ENCODE peak calls at places on chromosome 3, in four cellular contexts. Q is HTR-8/SVneo; M is RWPE1; F is activated T-cell treated with anti-CD3 and anti-CD28 coated beads, Interleukin-2, amount 50 U/mL, for 72 hours. R is an unnamed sample.

GRCh38 chr3:100400424-100400781 is 486 bp downstream of the TOMM70 start:
- DNase-seq in Q (no peak), M (peak; percentile 14), F (peak; percentile 58), R (peak; percentile 11)

GRCh38 chr3:195165264-195165608 is 105.7 kb downstream of the XXYLT1 start:
- DNase-seq in Q (no peak), M (no peak), F (no peak), R (no peak)

GRCh38 chr3:100496711-100497261 is 4.4 kb downstream of the TMEM45A start:
- DNase-seq in Q (peak; percentile 20), M (no peak), F (no peak), R (peak; percentile 34)

GRCh38 chr3:60010778-60011177 is 961.0 kb upstream of the CFAP20DC start:
- DNase-seq in Q (no peak), M (no peak), F (peak; percentile 54), R (peak; percentile 53)

GRCh38 chr3:13235079-13235478 is 161.8 kb upstream of the IQSEC1 start:
- DNase-seq in Q (no peak), M (no peak), F (peak; percentile 9), R (no peak)

GRCh38 chr3:197168606-197169005 is 129.8 kb downstream of the DLG1 start:
- DNase-seq in Q (no peak), M (no peak), F (no peak), R (no peak)

GRCh38 chr3:185175370-185175987 is 22.6 kb upstream of the C3orf70 start:
- DNase-seq in Q (no peak), M (no peak), F (no peak), R (peak; percentile 40)

GRCh38 chr3:142595581-142595950 is 627 bp upstream of the PLS1 start:
- DNase-seq in Q (peak; percentile 62), M (peak; percentile 57), F (no peak), R (no peak)

GRCh38 chr3:3015472-3016089 is 94.6 kb downstream of the IL5RA start:
- DNase-seq in Q (no peak), M (no peak), F (no peak), R (peak; percentile 18)

GRCh38 chr3:126998320-126998719 is 15.4 kb downstream of the PLXNA1 start:
- DNase-seq in Q (no peak), M (no peak), F (no peak), R (no peak)

GRCh38 chr3:191455257-191455952 is 5.6 kb upstream of the PYDC2 start:
- DNase-seq in Q (no peak), M (no peak), F (no peak), R (peak; percentile 13)